ENCODE peak calls at places on chromosomes 7 and 10, in six cellular contexts. A is GM12892, S is suprapubic skin, L is H54, N is gastrocnemius medialis, K is endothelial cell of umbilical vein. T is an unnamed sample.

GRCh38 chr7:98797150-98797549 is 72.7 kb downstream of the TMEM130 start:
- DNase-seq in S (no peak), K (no peak), A (no peak), N (no peak), L (no peak), T (no peak)

GRCh38 chr10:12603766-12604470 is 254.6 kb downstream of the CAMK1D start:
- DNase-seq in N (no peak), L (no peak), S (no peak), K (no peak), A (no peak), T (no peak)

GRCh38 chr7:42745357-42746022 is 166.4 kb downstream of the C7orf25 start:
- DNase-seq in K (no peak), S (no peak), L (peak), A (no peak), N (peak), T (no peak)

GRCh38 chr10:76324283-76324682 is 892.9 kb downstream of the LRMDA start:
- DNase-seq in A (no peak), N (peak), L (no peak), S (peak), K (no peak), T (peak)

GRCh38 chr7:44891372-44891771 is 6.0 kb upstream of the PURB start:
- DNase-seq in L (no peak), A (no peak), K (no peak), S (no peak), N (no peak), T (peak)

GRCh38 chr7:36820527-36821170 is 96.4 kb upstream of the AOAH start:
- DNase-seq in L (no peak), K (no peak), N (no peak), A (no peak), S (no peak), T (no peak)

GRCh38 chr10:132396495-132397035 is 435 bp upstream of the PWWP2B start:
- DNase-seq in N (peak), K (no peak), L (no peak), S (no peak), A (no peak), T (no peak)

GRCh38 chr10:4447977-4448376 is 378.0 kb upstream of the AKR1E2 start:
- DNase-seq in A (no peak), L (no peak), K (peak), N (no peak), S (no peak), T (no peak)

GRCh38 chr10:124671486-124672075 is 72.6 kb downstream of the FAM53B start:
- DNase-seq in K (no peak), S (peak), L (peak), A (no peak), N (peak), T (peak)

GRCh38 chr7:70040971-70041766 is 442.9 kb downstream of the AUTS2 start:
- DNase-seq in S (no peak), A (no peak), K (no peak), L (no peak), N (no peak), T (no peak)

GRCh38 chr7:142263598-142264380 is 5.9 kb upstream of the PRSS58 start:
- DNase-seq in A (no peak), S (no peak), K (no peak), N (no peak), L (no peak), T (no peak)

GRCh38 chr7:77831481-77831880 is 32.9 kb downstream of the PHTF2 start:
- DNase-seq in S (no peak), A (no peak), N (no peak), L (no peak), K (no peak), T (no peak)

GRCh38 chr10:62266611-62267010 is 2.0 kb downstream of the RTKN2 start:
- DNase-seq in A (no peak), S (no peak), N (no peak), K (no peak), L (no peak), T (no peak)

GRCh38 chr7:139635521-139636240 is 112.2 kb downstream of the CLEC2L start:
- DNase-seq in N (no peak), A (no peak), L (no peak), K (no peak), S (no peak), T (no peak)

GRCh38 chr7:73599916-73600315 is 21.5 kb upstream of the TBL2 start:
- DNase-seq in A (no peak), K (no peak), N (no peak), S (no peak), L (no peak), T (no peak)

GRCh38 chr10:46028584-46029570 is 1.5 kb downstream of the NCOA4 start:
- DNase-seq in K (peak), S (no peak), A (no peak), N (no peak), L (peak), T (no peak)

GRCh38 chr7:20440472-20441105 is 109.9 kb downstream of the ITGB8 start:
- DNase-seq in K (peak), N (no peak), A (no peak), S (no peak), L (no peak), T (no peak)

GRCh38 chr7:155948845-155949244 is 136.6 kb upstream of the SHH start:
- DNase-seq in N (no peak), L (no peak), K (no peak), A (no peak), S (no peak), T (no peak)

GRCh38 chr7:90173127-90173844 is 19.0 kb downstream of the STEAP1 start:
- DNase-seq in L (no peak), S (no peak), K (no peak), N (no peak), A (no peak), T (no peak)

GRCh38 chr10:85983051-85983450 is 383.5 kb downstream of the GRID1 start:
- DNase-seq in L (no peak), N (no peak), S (no peak), K (no peak), A (no peak), T (no peak)

DNA sequence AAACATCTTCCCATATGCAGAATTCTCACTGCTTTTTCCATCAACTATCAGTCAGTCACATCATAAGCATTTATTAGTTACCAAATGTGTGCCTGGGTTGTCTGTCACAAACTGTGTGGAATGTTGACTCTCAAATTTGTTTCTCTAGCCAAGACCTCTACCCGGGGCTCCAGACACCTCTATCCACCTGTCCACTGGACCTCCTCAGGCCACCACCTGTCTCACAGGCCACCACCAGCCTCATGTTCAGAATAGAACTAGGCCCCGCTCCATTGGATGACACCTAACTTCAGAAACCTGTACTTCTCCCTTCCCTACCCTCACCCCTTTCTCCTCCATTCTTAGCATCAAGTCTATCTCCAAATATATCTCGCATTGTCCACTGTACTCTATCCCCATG is 176.9 kb downstream of the CHN2 start:
- DNase-seq in K (no peak), A (no peak), N (no peak), L (no peak), S (no peak), T (no peak)
- TF ChIP-seq POLR2A in K (no peak), A (no peak), N (no peak), L (no peak), S (no peak), T (no peak)

GRCh38 chr10:125719173-125720001 is at the start of gene EDRF1:
- DNase-seq in A (peak), K (peak), S (peak), N (peak), L (peak), T (peak)
- TF ChIP-seq POLR2A in A (peak), K (peak), S (peak), N (peak), L (peak), T (no peak)

DNA sequence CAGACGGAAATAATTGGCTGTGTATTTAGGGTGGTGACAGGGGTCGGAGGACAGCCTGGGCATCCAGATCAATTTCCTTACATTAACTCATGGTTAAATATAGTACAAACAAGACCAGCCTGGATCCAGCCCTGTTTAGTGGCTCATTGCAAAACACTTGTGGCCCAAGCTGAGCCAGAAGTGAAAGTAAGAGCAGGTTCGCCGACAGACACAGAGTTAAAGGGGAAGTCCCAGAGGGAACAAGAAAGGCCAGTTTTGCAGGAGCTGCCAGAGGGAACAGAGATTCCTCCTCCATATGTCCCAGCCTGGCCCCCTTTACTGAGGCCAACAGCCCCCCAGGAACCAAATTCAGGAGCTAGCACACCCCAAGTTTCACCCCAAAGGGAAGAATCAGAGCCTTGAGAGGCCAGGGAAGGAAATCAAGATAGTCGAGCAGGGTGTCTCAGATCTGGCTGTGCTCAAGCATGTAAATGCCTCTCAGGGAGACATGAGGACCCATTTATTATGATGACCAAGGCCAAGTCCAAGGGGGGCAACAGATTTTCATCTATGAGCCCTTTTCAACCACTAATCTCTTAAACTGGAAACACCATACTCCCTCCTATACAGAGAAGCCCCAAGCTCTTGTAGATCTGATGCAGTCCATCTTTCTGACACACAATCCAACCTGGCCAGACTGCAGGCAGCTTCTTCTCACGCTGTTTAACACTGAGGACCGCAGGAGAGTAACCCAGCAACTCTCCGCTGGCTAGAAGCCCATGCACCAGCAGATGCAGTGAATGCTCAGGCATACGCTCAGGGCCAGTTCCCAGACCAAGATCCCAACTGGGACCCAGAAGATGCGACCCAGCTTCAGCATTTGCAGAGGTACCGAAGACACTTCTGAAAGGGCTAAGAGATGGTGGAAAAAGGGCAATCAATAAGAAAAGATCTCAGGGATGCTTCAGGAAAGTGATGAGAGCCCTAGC is 15.9 kb upstream of the ADCK2 start:
- DNase-seq in S (peak), K (peak), N (peak), A (peak), L (no peak), T (no peak)
- TF ChIP-seq POLR2A in S (no peak), K (no peak), N (no peak), A (no peak), L (no peak), T (no peak)

GRCh38 chr10:97498841-97499560 is at the start of gene UBTD1:
- DNase-seq in S (peak), N (peak), A (no peak), L (peak), K (peak), T (peak)
- TF ChIP-seq POLR2A in S (no peak), N (peak), A (no peak), L (peak), K (peak), T (no peak)

DNA sequence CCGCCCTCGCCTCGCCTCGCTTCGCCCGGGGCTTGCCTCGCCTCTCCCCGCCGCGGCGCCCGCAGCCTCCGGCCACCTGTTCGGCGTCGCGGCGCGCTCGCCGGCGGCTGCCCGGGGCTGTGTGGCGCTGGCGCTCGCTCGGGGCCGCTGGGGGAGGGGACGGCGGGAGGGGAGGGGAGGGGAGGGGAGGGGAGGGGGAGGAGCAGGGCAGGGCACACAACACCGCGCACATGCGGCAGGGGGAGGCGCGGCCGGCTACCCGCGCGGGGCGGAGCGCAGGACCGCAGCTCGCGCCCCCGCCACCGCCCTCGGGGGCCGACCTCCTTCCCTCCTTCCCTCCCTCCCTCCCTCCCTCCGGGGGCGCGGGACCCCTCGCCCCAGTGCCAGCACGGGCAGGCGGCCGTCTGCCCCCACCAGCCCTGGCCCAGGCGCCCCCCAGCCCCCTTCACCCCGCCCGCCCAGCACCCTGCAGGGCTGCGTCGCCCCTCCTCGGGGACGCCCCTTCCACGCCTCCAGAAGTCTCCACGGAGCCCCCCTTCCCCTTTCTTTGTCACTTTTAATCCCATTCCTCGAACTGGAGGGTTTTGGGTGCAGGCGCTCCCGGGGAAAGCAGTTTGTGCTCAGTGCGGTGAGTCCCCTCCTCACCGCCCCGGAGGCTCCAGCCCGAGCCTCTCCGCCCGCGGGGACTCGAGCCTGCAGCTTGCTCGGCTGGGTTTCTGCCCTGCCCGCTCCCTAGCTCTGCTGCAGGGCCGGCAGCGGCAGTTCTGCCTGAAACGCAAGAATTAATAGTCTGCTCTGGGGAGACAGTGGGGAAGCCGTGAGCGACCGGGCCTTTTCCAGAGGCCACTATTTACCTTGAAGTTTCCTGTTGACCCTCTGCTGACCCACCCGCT is at the start of gene PARD3:
- DNase-seq in L (peak), S (peak), K (peak), N (peak), A (peak), T (peak)
- TF ChIP-seq POLR2A in L (no peak), S (no peak), K (no peak), N (peak), A (no peak), T (no peak)

GRCh38 chr10:79331709-79332108 is 15.6 kb upstream of the PPIF start:
- DNase-seq in K (no peak), A (peak), L (peak), N (no peak), S (no peak), T (no peak)
- TF ChIP-seq POLR2A in K (no peak), A (peak), L (peak), N (no peak), S (no peak), T (no peak)

DNA sequence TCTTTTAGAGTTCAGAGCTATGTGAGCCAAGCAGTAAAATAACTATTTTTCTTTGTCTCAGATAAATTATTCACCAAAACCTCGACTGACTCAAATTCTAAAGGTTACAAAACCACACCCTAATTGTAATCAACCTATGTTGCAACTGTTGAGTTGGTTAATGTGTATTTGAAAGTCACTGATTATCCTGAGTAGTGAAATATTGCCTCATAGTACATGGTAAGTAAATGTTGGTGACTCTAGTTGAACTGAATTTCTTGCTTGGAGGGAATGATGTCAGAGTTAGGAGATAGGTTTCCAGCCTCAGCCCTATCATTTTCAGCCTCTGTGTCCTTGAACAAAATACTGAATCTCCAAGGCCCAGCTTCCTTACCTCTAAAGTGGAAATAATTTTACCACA is 3.0 kb upstream of the CYP2C18 start:
- DNase-seq in K (no peak), A (no peak), L (no peak), S (no peak), N (no peak), T (no peak)
- TF ChIP-seq POLR2A in K (no peak), A (no peak), L (no peak), S (no peak), N (no peak), T (no peak)

GRCh38 chr7:100429637-100430449 is at the start of gene MEPCE:
- DNase-seq in A (peak), K (peak), N (peak), S (peak), L (peak), T (peak)
- TF ChIP-seq POLR2A in A (peak), K (no peak), N (peak), S (no peak), L (peak), T (no peak)

T was measured in lower leg skin.